ENCODE peak calls at places on chromosome 19, in four cellular contexts. P is tibial artery; F is CD8-positive, alpha-beta T cell; M is AG10803. D is an unnamed sample.

GRCh38 chr19:7598180-7598579 is 2.5 kb downstream of the CAMSAP3 start:
- DNase-seq in P (no peak), M (no peak), F (no peak), D (no peak)

GRCh38 chr19:1852294-1852646 is 4.0 kb upstream of the REXO1 start:
- DNase-seq in M (no peak), F (no peak), P (no peak), D (no peak)

GRCh38 chr19:46714523-46715106 is 2.3 kb downstream of the PRKD2 start:
- DNase-seq in M (no peak), P (no peak), F (no peak), D (no peak)

GRCh38 chr19:46748325-46749109 is 2.3 kb upstream of the STRN4 start:
- DNase-seq in M (peak; percentile 61), P (no peak), F (peak; percentile 76), D (peak; percentile 78)

GRCh38 chr19:3821156-3821555 is 35.0 kb upstream of the MATK start:
- DNase-seq in F (peak; percentile 12), P (no peak), M (no peak), D (no peak)

GRCh38 chr19:47036233-47036651 is 12.2 kb downstream of the TMEM160 start:
- DNase-seq in F (no peak), P (no peak), M (peak; percentile 16), D (peak; percentile 61)

GRCh38 chr19:2223959-2224358 is 12.2 kb downstream of the PLEKHJ1 start:
- DNase-seq in M (no peak), F (peak; percentile 72), P (no peak), D (no peak)

GRCh38 chr19:46404039-46404883 is 9.1 kb downstream of the CCDC8 start:
- DNase-seq in F (no peak), M (peak; percentile 48), P (peak; percentile 86), D (peak; percentile 81)

GRCh38 chr19:8017808-8018207 is 12.4 kb upstream of the ELAVL1 start:
- DNase-seq in P (no peak), F (peak; percentile 56), M (no peak), D (no peak)

GRCh38 chr19:42233638-42234292 is 8.6 kb downstream of the GSK3A start:
- DNase-seq in P (no peak), M (no peak), F (no peak), D (peak; percentile 26)

GRCh38 chr19:55116232-55117062 is 990 bp downstream of the PPP1R12C start:
- DNase-seq in M (peak; percentile 65), F (peak; percentile 43), P (peak; percentile 84), D (peak; percentile 81)

GRCh38 chr19:4598712-4599111 is 39.2 kb upstream of the SEMA6B start:
- DNase-seq in F (no peak), M (no peak), P (no peak), D (no peak)

GRCh38 chr19:32692727-32693061 is 1.1 kb downstream of the NUDT19 start:
- DNase-seq in P (no peak), F (no peak), M (no peak), D (no peak)

GRCh38 chr19:2561221-2561620 is 85.3 kb downstream of the GADD45B start:
- DNase-seq in F (no peak), M (no peak), P (no peak), D (no peak)

GRCh38 chr19:29771708-29772415 is 39.9 kb upstream of the CCNE1 start:
- DNase-seq in P (no peak), F (no peak), M (peak; percentile 50), D (peak; percentile 85)

GRCh38 chr19:50708179-50708879 is 11.3 kb downstream of the SHANK1 start:
- DNase-seq in P (no peak), F (no peak), M (no peak), D (no peak)
- TF ChIP-seq CTCF in P (no peak), F (no peak), M (no peak), D (no peak)

DNA sequence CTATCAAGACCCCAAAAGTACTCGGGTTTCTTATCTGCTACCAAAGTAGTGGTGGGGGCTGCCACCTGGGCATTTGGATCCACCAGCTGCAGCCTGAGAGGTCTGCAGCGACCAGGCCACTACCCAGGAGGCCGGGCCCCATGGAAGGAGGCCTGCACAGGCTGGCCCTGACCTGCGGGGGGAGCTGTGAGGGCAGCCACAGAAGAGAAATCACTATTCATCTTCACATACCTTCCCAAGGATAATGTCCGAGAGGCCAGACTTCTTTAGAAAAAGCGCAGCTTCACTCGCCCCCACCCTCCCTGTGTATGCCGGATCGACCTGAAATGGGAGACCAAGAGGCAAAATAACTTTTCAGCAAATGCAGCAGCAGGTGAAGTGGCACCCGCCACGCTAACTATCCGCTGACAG is 30.1 kb downstream of the EPS15L1 start:
- DNase-seq in P (no peak), M (no peak), F (no peak), D (peak; percentile 48)
- TF ChIP-seq CTCF in P (no peak), M (peak; percentile 32), F (peak; percentile 31), D (peak; percentile 41)

GRCh38 chr19:480016-480855 is 16.1 kb upstream of the MADCAM1 start:
- DNase-seq in P (peak; percentile 77), F (peak; percentile 53), M (peak; percentile 53), D (peak; percentile 86)
- TF ChIP-seq CTCF in P (peak; percentile 38), F (peak; percentile 21), M (peak; percentile 52), D (peak; percentile 66)

DNA sequence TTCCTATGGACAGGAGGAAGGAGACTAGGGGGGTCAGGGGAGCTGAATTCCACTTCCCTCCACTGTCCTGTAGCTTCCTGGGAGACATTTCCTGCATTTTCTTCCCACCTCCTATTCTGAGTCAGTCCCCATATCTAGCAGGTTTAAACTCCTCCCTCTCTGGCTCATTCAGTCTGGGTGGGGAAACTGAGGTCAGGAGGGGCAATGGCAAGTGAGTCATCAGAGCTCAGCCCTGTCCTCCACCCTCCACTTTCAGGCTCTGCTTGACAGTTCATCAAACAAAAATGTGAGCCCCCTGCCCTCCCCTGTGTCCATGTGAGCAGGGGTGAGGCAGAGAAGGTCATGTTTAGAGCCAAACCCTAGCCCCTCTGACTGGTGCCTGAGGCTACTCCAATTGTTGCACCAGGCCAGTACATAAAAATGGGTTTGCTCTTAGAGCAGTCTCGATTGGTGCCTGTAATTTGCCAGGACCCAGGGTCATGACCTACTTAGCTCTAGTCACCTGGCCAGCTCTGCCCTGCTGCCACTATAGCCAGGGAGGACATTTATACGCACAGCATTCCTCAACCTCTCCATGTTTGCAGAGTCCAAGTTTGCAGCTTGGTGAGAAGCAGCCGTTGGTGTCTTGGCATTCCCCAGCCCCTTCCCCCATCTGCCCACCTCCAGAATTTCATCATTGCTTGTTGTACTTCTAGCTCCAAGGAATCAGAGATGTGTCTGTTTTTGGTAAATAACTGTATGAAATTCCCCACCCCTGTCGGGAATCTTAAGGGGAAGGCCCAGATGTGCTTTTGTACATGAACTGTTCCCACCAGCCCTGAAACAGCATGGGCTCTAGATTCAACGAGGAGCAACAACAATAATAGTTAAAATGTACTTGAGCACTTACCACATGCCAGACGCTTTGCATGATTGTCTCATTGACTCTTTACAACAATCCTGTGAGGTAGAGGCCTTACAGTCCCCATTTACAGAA is 20.7 kb downstream of the SAMD4B start:
- DNase-seq in M (peak; percentile 63), P (peak; percentile 71), F (no peak), D (no peak)
- TF ChIP-seq CTCF in M (no peak), P (no peak), F (no peak), D (no peak)

DNA sequence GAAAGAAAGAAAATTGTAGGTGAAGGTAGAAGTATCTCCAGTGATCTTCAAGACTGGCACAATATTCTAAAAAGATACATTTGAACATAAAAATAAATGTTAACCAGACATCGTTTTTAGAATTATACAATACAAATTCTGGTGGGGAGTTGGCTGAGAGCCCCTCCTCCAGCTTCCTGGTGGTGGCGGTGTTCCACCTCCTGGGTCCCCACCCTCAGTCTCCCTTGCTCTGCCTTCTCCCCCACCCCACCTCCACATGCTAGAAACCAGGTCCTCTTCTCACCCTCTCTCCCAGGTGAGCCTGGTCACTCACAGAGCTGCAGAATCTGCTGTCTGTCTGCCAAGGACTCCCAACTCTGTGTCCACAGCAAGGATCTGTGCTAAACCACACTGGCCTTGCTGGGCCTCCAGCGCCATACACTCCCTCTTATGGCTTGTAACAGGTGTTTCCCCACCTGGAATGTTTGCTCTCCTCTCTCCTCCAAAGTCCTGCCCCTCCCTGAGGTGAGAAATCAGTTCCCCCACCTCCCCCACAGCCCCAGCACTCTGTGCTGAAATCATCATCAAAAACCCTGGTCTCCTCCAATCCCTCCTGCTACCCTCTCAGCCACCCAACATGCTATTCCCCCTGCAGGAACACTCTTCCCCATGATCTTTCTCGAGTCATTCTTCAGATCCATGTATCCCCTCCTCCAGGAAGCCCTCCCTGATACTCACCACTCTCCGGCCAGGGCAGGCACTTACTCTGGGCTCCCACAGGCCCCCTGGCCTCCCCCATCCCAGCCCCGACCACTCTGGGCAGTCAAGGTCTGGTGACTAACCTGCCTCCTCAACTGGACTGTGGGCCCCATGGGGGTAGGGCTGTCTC is 20.5 kb upstream of the CYP2S1 start:
- DNase-seq in P (no peak), M (no peak), F (no peak), D (peak; percentile 44)
- TF ChIP-seq CTCF in P (no peak), M (no peak), F (no peak), D (peak; percentile 13)

GRCh38 chr19:10419646-10420443 is 493 bp upstream of the PDE4A start:
- DNase-seq in M (no peak), F (peak; percentile 74), P (no peak), D (peak; percentile 28)
- TF ChIP-seq CTCF in M (no peak), F (no peak), P (no peak), D (no peak)

GRCh38 chr19:34525001-34525400 is 43.4 kb downstream of the WTIP start:
- DNase-seq in M (no peak), P (no peak), F (no peak), D (no peak)
- TF ChIP-seq CTCF in M (no peak), P (no peak), F (no peak), D (no peak)

GRCh38 chr19:40585241-40585640 is 8.6 kb downstream of the SHKBP1 start:
- DNase-seq in P (no peak), F (no peak), M (no peak), D (no peak)

GRCh38 chr19:40583283-40583682 is 6.6 kb downstream of the SHKBP1 start:
- DNase-seq in P (no peak), F (no peak), M (no peak), D (no peak)

GRCh38 chr19:40582467-40582866 is 5.8 kb downstream of the SHKBP1 start:
- DNase-seq in F (no peak), M (no peak), P (no peak), D (no peak)

GRCh38 chr19:40585677-40586422 is 9.2 kb downstream of the SHKBP1 start:
- DNase-seq in P (no peak), F (no peak), M (peak; percentile 72), D (no peak)

GRCh38 chr19:40584007-40584406 is 7.3 kb downstream of the SHKBP1 start:
- DNase-seq in M (no peak), F (no peak), P (no peak), D (no peak)
- TF ChIP-seq CTCF in M (peak; percentile 20), F (no peak), P (no peak), D (no peak)

D was measured in hepatocyte.